ENCODE peak calls at places on chromosome 20, in four cellular contexts. B is heart left ventricle, K is activated T-helper 1 cell treated with Interleukin-2 at 50 U/mL for 16 hours, W is fibroblast of pulmonary artery. N is an unnamed sample.

GRCh38 chr20:43667341-43668132 is 623 bp downstream of the MYBL2 start:
- DNase-seq in B (no peak), K (no peak), W (no peak), N (no peak)

GRCh38 chr20:44745560-44746366 is at the start of gene KCNK15:
- DNase-seq in B (peak), K (no peak), W (no peak), N (peak)

GRCh38 chr20:43925786-43926185 is 11.1 kb downstream of the TOX2 start:
- DNase-seq in B (peak), K (no peak), W (peak), N (no peak)

GRCh38 chr20:39822667-39823066 is 860.5 kb downstream of the DHX35 start:
- DNase-seq in B (no peak), K (no peak), W (peak), N (no peak)

GRCh38 chr20:62740286-62741141 is 31.9 kb downstream of the NTSR1 start:
- DNase-seq in B (peak), K (peak), W (peak), N (peak)

GRCh38 chr20:48620486-48621255 is 207.1 kb downstream of the PREX1 start:
- DNase-seq in B (peak), K (peak), W (peak), N (peak)

GRCh38 chr20:50519036-50519780 is 9.0 kb downstream of the PTPN1 start:
- DNase-seq in B (no peak), K (no peak), W (no peak), N (no peak)

GRCh38 chr20:18001131-18001921 is 32.5 kb downstream of the MGME1 start:
- DNase-seq in B (peak), K (no peak), W (peak), N (no peak)

GRCh38 chr20:1825492-1825891 is 69.7 kb upstream of the SIRPA start:
- DNase-seq in B (no peak), K (no peak), W (peak), N (no peak)

GRCh38 chr20:3000852-3001523 is 42.4 kb upstream of the GNRH2 start:
- DNase-seq in B (no peak), K (no peak), W (peak), N (no peak)